ENCODE peak calls at places on chromosomes 6 and 20, in eight cellular contexts. B is stomach, D is Calu3, E is nephron progenitor cell, O is fibroblast of villous mesenchyme, Q is IMR-90, H is choroid plexus epithelial cell, C is H9. T is an unnamed sample.

GRCh38 chr6:162887981-162888689 is 160.4 kb downstream of the PACRG start:
- DNase-seq in H (no peak), B (no peak), C (no peak), D (no peak), Q (no peak), O (no peak), E (no peak), T (no peak)

GRCh38 chr6:54920628-54921027 is 74.1 kb downstream of the FAM83B start:
- DNase-seq in O (no peak), Q (peak; percentile 49), C (no peak), B (no peak), H (peak; percentile 38), E (no peak), D (no peak), T (no peak)

GRCh38 chr6:76810286-76810685 is 653.0 kb downstream of the HTR1B start:
- DNase-seq in D (no peak), C (no peak), O (no peak), H (no peak), Q (no peak), E (no peak), B (no peak), T (no peak)

GRCh38 chr6:30893001-30893591 is 8.8 kb downstream of the DDR1 start:
- DNase-seq in Q (no peak), C (no peak), H (no peak), B (no peak), E (no peak), O (no peak), D (no peak), T (no peak)

GRCh38 chr20:56411759-56412472 is at the start of gene CASS4:
- DNase-seq in Q (peak; percentile 89), E (no peak), C (no peak), B (no peak), O (peak; percentile 91), H (peak; percentile 96), D (no peak), T (no peak)

GRCh38 chr6:157551041-157551832 is 170.2 kb downstream of the ZDHHC14 start:
- DNase-seq in E (no peak), H (no peak), Q (no peak), D (peak; percentile 34), O (no peak), B (no peak), C (peak; percentile 67), T (no peak)

GRCh38 chr20:10622657-10623418 is 51.0 kb downstream of the JAG1 start:
- DNase-seq in C (no peak), H (peak; percentile 83), E (no peak), O (peak; percentile 87), B (no peak), D (no peak), Q (peak; percentile 72), T (no peak)

GRCh38 chr6:30556714-30556963 is 350 bp upstream of the GNL1 start:
- DNase-seq in H (no peak), B (peak; percentile 89), D (peak; percentile 89), E (peak; percentile 75), C (peak; percentile 93), O (no peak), Q (no peak), T (no peak)

GRCh38 chr20:59159822-59160740 is 3.5 kb upstream of the ZNF831 start:
- DNase-seq in C (no peak), B (no peak), O (no peak), Q (no peak), H (no peak), E (no peak), D (no peak), T (no peak)

GRCh38 chr20:59157961-59158541 is 5.6 kb upstream of the ZNF831 start:
- DNase-seq in C (no peak), E (no peak), B (no peak), H (no peak), O (no peak), D (no peak), Q (no peak), T (no peak)

GRCh38 chr20:59158673-59159072 is 4.9 kb upstream of the ZNF831 start:
- DNase-seq in D (no peak), E (no peak), Q (no peak), C (no peak), B (no peak), O (no peak), H (no peak), T (no peak)

GRCh38 chr20:59157064-59157463 is 6.6 kb upstream of the ZNF831 start:
- DNase-seq in O (no peak), E (no peak), C (no peak), B (no peak), H (no peak), D (no peak), Q (no peak), T (no peak)

DNA sequence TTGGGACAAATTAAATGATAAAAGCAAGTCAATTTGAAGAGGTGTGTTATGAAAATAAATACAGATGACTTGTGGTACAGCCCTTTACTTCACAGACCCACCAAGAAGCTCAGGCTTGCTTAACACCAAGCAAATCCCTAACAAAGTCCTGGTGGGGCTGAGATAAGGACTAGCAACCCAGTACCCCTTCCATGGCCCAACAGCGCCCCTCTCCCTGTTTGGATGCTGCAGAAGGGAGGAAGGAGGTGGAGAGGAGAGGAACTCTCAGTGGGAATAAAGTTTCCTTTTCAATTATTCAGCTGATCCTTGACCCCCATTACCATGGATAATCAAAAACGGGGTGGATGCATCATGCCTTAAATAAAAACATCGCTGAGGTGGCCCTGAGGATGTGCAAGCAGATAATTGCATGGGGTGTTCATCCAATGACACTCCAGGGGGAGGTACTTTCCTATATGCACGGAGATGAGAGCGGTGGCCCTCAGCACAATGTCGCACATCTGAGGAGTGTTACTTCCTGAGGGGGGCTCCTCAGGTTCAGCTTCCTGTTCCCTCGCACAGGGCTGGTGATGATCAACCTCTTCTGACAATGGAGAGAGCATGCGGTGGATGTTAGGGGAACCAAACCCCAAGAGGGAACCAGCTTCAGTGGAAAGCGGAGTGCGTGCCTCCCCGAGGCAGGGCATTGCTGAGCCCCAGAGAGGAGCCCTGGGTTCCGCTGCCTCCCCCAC is 4.4 kb upstream of the ZNF831 start:
- DNase-seq in C (peak; percentile 61), H (no peak), O (no peak), B (no peak), Q (no peak), D (peak; percentile 22), E (no peak), T (no peak)
- TF ChIP-seq CTCF in C (peak; percentile 61), H (no peak), O (no peak), B (no peak), Q (no peak), D (no peak), E (no peak), T (no peak)

GRCh38 chr20:37940161-37940560 is 37.2 kb downstream of the VSTM2L start:
- DNase-seq in H (no peak), O (no peak), E (no peak), D (no peak), C (peak; percentile 19), Q (no peak), B (peak; percentile 14), T (no peak)

GRCh38 chr20:37941992-37942391 is 39.1 kb downstream of the VSTM2L start:
- DNase-seq in H (no peak), C (peak; percentile 3), E (no peak), D (no peak), B (peak; percentile 3), Q (no peak), O (no peak), T (no peak)

GRCh38 chr20:37939701-37940151 is 36.8 kb downstream of the VSTM2L start:
- DNase-seq in E (no peak), H (no peak), O (no peak), C (no peak), Q (no peak), B (peak; percentile 18), D (no peak), T (no peak)

GRCh38 chr20:37943033-37943432 is 40.1 kb downstream of the VSTM2L start:
- DNase-seq in E (no peak), O (no peak), H (no peak), B (peak; percentile 17), C (peak; percentile 15), D (no peak), Q (no peak), T (no peak)

DNA sequence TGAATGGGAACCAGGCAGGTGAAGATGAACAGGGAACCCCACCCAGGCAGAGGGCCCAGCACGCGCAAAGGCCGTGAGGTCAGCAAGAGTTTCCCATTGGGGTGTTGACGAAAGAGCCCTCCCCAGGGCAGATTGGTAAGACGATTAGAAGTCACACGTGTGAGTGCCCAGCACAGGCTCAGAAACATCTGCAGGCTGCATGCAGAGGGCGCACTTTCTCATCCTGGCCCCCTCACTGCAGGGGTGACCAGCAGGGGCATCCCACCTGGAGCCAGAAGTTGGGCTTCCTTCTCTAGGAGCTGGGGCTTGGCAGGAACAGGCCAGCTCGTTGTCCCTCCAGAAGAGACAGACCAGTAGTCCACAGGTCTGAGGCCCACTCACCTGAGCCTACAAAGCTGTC is 38.4 kb downstream of the VSTM2L start:
- DNase-seq in E (no peak), C (peak; percentile 71), O (peak; percentile 3), Q (no peak), H (no peak), D (peak; percentile 21), B (peak; percentile 24), T (no peak)
- TF ChIP-seq CTCF in E (no peak), C (peak; percentile 69), O (peak; percentile 38), Q (peak; percentile 17), H (peak; percentile 38), D (peak; percentile 27), B (no peak), T (no peak)

GRCh38 chr20:38239406-38239805 is 21.1 kb downstream of the KIAA1755 start:
- DNase-seq in Q (no peak), H (no peak), O (no peak), C (no peak), E (no peak), D (no peak), B (no peak), T (no peak)

GRCh38 chr20:38243617-38244016 is 16.9 kb downstream of the KIAA1755 start:
- DNase-seq in H (no peak), D (no peak), B (no peak), C (no peak), O (no peak), E (no peak), Q (no peak), T (no peak)

GRCh38 chr20:38241201-38241600 is 19.3 kb downstream of the KIAA1755 start:
- DNase-seq in C (no peak), H (no peak), E (no peak), Q (no peak), B (no peak), D (no peak), O (no peak), T (no peak)

GRCh38 chr20:38245753-38246152 is 14.8 kb downstream of the KIAA1755 start:
- DNase-seq in E (no peak), H (no peak), C (no peak), B (no peak), D (no peak), Q (no peak), O (no peak), T (no peak)

DNA sequence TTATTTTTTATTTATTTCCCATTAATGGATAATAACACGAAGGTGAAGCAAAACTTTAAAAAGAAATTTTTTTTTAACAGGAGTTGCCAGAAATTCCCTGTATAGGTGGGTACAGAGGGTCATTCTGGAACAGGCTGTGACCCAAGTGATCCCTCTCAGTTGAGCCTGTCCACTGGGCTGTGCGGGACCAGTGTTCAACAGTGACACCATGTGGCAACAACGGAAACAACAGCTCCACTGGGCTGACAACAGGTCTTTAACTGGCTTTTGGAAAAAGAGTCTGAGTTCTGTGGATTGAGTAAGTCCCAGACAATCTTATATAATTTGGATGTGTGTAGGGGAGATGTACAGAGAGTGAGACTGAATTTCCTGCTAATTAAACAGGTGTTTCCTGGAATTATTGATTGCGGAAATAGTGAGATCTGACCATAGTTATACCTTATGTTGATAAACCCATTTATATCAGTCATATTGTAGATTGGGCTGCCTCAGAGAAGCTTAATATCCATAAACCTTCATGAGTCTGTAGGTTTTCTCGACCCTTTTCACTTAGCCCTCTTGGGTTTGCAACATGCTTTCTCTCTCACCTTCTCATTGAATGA is 17.6 kb downstream of the KIAA1755 start:
- DNase-seq in C (peak; percentile 44), Q (no peak), E (peak; percentile 26), D (peak; percentile 43), O (no peak), H (peak; percentile 51), B (no peak), T (no peak)
- TF ChIP-seq CTCF in C (peak; percentile 82), Q (peak; percentile 42), E (peak; percentile 48), D (peak; percentile 88), O (peak; percentile 46), H (peak; percentile 75), B (no peak), T (peak; percentile 19)

GRCh38 chr6:164098857-164099534 is 684.5 kb downstream of the QKI start:
- DNase-seq in E (no peak), Q (no peak), D (no peak), O (no peak), C (no peak), H (peak; percentile 79), B (peak; percentile 33), T (no peak)

GRCh38 chr6:164095056-164095455 is 680.5 kb downstream of the QKI start:
- DNase-seq in O (no peak), H (no peak), B (no peak), C (no peak), E (no peak), Q (no peak), D (no peak), T (no peak)

GRCh38 chr6:164097056-164097455 is 682.5 kb downstream of the QKI start:
- DNase-seq in O (no peak), D (no peak), E (no peak), C (no peak), B (no peak), Q (no peak), H (no peak), T (no peak)

GRCh38 chr6:164099535-164099982 is 685.0 kb downstream of the QKI start:
- DNase-seq in O (no peak), D (no peak), E (no peak), C (no peak), Q (no peak), H (no peak), B (no peak), T (no peak)

DNA sequence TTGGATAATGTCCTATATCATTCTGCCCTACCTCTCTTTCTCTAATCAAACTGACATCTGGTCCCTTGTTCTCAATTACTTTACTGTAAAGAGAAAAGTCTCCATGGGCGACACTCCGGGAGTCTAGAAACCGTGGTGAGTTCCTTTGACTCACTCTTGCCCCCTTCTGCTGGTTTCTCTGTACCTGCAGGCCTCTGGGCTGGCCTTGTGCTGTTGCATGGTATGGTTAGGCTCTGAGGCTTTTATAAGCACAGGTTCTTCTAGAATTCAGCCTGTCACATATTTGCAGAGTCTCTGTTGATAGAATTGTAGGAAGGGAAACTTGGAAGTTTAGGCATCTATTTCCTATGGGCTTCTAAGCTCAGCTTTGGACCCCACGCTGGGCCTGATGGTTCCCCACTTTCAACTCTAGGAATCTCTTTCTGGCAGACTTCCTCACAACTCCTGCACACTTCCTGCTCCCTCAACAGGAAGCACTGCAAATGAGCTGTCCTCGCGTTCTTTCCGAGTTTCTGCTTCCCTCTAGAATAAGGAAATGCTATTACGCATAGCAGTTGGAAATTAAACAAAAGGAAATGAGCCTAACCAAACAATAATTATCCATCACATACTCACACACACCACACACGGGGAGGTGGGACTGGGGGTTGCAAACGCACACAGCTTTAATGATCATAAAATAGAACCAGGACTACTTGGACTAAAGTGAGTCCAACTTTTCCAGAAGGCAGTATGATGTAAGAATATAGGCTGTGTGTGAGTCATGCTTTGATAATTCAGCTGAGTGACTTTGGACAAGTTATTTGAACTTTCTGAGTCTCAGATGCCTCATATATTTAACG is 683.3 kb downstream of the QKI start:
- DNase-seq in D (no peak), Q (peak; percentile 7), O (no peak), B (no peak), H (peak; percentile 75), C (peak; percentile 40), E (no peak), T (no peak)
- TF ChIP-seq CTCF in D (no peak), Q (no peak), O (no peak), B (no peak), H (peak; percentile 50), C (peak; percentile 61), E (no peak), T (no peak)

T was measured in AG09319.